ENCODE peak calls at places on chromosomes 12 and 14, in six cellular contexts. One of them, this sample, is unnamed.

GRCh38 chr12:14327717-14328116 is 37.8 kb upstream of the ATF7IP start:
- DNase-seq in spleen: no peak
- DNase-seq in A549: no peak
- DNase-seq in heart left ventricle: no peak
- DNase-seq in ovary: no peak
- DNase-seq in transverse colon: no peak
- DNase-seq in this sample: no peak

GRCh38 chr12:97312570-97313135 is 150.0 kb upstream of the RMST start:
- DNase-seq in spleen: no peak
- DNase-seq in A549: no peak
- DNase-seq in heart left ventricle: no peak
- DNase-seq in ovary: no peak
- DNase-seq in transverse colon: no peak
- DNase-seq in this sample: no peak

GRCh38 chr12:118448341-118448740 is 72.0 kb downstream of the SUDS3 start:
- DNase-seq in spleen: no peak
- DNase-seq in A549: no peak
- DNase-seq in heart left ventricle: no peak
- DNase-seq in ovary: no peak
- DNase-seq in transverse colon: no peak
- DNase-seq in this sample: no peak

GRCh38 chr12:110721570-110721969 is 21.1 kb downstream of the PPP1CC start:
- DNase-seq in spleen: no peak
- DNase-seq in A549: no peak
- DNase-seq in heart left ventricle: no peak
- DNase-seq in ovary: no peak
- DNase-seq in transverse colon: no peak
- DNase-seq in this sample: no peak

GRCh38 chr12:47900480-47901129 is 4.2 kb downstream of the VDR start:
- DNase-seq in spleen: no peak
- DNase-seq in A549: no peak
- DNase-seq in heart left ventricle: no peak
- DNase-seq in ovary: no peak
- DNase-seq in transverse colon: peak; percentile 65
- DNase-seq in this sample: no peak

GRCh38 chr12:13175499-13175898 is 21.0 kb upstream of the EMP1 start:
- DNase-seq in spleen: no peak
- DNase-seq in A549: no peak
- DNase-seq in heart left ventricle: no peak
- DNase-seq in ovary: no peak
- DNase-seq in transverse colon: no peak
- DNase-seq in this sample: no peak

GRCh38 chr12:119157528-119157927 is 21.2 kb upstream of the HSPB8 start:
- DNase-seq in spleen: peak; percentile 68
- DNase-seq in A549: no peak
- DNase-seq in heart left ventricle: peak; percentile 86
- DNase-seq in ovary: no peak
- DNase-seq in transverse colon: no peak
- DNase-seq in this sample: no peak

GRCh38 chr12:52650520-52651081 is 1.4 kb downstream of the KRT2 start:
- DNase-seq in spleen: peak; percentile 60
- DNase-seq in A549: no peak
- DNase-seq in heart left ventricle: no peak
- DNase-seq in ovary: no peak
- DNase-seq in transverse colon: no peak
- DNase-seq in this sample: no peak

GRCh38 chr12:130661501-130662255 is 54.4 kb downstream of the RIMBP2 start:
- DNase-seq in spleen: peak; percentile 15
- DNase-seq in A549: no peak
- DNase-seq in heart left ventricle: no peak
- DNase-seq in ovary: no peak
- DNase-seq in transverse colon: no peak
- DNase-seq in this sample: no peak

GRCh38 chr14:100159107-100159864 is at the start of gene DEGS2:
- DNase-seq in spleen: peak; percentile 89
- DNase-seq in A549: peak; percentile 46
- DNase-seq in heart left ventricle: no peak
- DNase-seq in ovary: no peak
- DNase-seq in transverse colon: peak; percentile 79
- DNase-seq in this sample: no peak

GRCh38 chr12:6231359-6232268 is 31.4 kb downstream of the CD9 start:
- DNase-seq in spleen: no peak
- DNase-seq in A549: no peak
- DNase-seq in heart left ventricle: peak; percentile 48
- DNase-seq in ovary: no peak
- DNase-seq in transverse colon: no peak
- DNase-seq in this sample: no peak

DNA sequence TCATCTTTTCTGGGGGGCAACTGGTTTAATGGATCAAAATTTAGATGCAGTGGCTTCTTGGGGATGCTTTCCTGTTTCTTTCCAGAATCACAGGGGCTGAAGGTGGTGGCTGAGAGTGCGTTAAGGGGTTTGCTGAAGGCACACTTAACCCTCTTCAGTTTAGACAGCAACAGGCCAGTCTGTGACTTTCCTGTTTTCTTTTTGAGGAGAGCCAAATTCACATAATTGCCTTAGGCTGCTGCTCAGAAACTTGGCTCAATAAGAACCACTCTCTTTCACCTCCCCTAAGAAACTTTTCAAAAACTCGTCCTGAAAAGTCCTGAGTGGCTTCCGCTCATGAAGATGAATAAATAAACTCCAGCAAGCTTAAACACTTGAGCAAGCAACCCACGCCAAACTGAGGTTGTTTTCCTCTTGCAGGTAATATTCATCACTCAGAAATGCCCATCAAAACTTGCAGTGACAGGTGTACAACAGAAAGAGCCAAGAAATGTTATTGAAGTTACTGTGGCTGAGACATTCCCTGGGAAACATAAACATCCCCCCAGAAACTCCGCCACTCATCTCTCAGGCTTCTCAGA is 510.4 kb downstream of the TMEM132D start:
- DNase-seq in spleen: no peak
- DNase-seq in A549: no peak
- DNase-seq in heart left ventricle: no peak
- DNase-seq in ovary: no peak
- DNase-seq in transverse colon: no peak
- DNase-seq in this sample: no peak
- TF ChIP-seq CTCF in spleen: no peak
- TF ChIP-seq CTCF in A549: no peak
- TF ChIP-seq CTCF in heart left ventricle: no peak
- TF ChIP-seq CTCF in ovary: no peak
- TF ChIP-seq CTCF in transverse colon: no peak
- TF ChIP-seq CTCF in this sample: no peak

GRCh38 chr12:82438356-82438755 is 80.0 kb downstream of the METTL25 start:
- DNase-seq in spleen: no peak
- DNase-seq in A549: no peak
- DNase-seq in heart left ventricle: no peak
- DNase-seq in ovary: no peak
- DNase-seq in transverse colon: no peak
- DNase-seq in this sample: no peak
- TF ChIP-seq CTCF in spleen: no peak
- TF ChIP-seq CTCF in A549: no peak
- TF ChIP-seq CTCF in heart left ventricle: no peak
- TF ChIP-seq CTCF in ovary: no peak
- TF ChIP-seq CTCF in transverse colon: no peak
- TF ChIP-seq CTCF in this sample: no peak

GRCh38 chr12:2693204-2693860 is 101.4 kb upstream of the FKBP4 start:
- DNase-seq in spleen: no peak
- DNase-seq in A549: no peak
- DNase-seq in heart left ventricle: no peak
- DNase-seq in ovary: no peak
- DNase-seq in transverse colon: no peak
- DNase-seq in this sample: no peak
- TF ChIP-seq CTCF in spleen: no peak
- TF ChIP-seq CTCF in A549: no peak
- TF ChIP-seq CTCF in heart left ventricle: no peak
- TF ChIP-seq CTCF in ovary: no peak
- TF ChIP-seq CTCF in transverse colon: no peak
- TF ChIP-seq CTCF in this sample: no peak

DNA sequence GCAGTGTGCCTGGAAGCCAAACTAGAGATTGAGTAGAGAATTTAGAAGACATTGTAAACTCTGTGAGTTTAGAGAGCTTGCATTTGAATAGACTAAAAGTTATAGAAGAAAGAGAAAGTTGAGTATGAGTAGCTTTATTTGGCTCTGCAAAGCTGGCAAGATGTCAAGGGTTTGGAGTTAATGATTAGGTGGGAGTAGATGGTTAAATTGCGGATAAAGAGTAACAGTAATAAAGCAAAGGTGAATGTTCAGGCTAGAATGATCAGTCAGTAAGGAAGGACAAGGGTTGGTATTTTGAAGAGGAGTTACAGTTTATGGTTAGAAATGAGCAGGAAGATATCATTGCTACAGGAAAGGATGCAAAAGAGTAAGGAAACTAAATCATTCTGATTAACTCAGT is 5.2 kb downstream of the PPM1A start:
- DNase-seq in spleen: no peak
- DNase-seq in A549: no peak
- DNase-seq in heart left ventricle: no peak
- DNase-seq in ovary: no peak
- DNase-seq in transverse colon: peak; percentile 31
- DNase-seq in this sample: no peak
- TF ChIP-seq CTCF in spleen: no peak
- TF ChIP-seq CTCF in A549: no peak
- TF ChIP-seq CTCF in heart left ventricle: no peak
- TF ChIP-seq CTCF in ovary: no peak
- TF ChIP-seq CTCF in transverse colon: no peak
- TF ChIP-seq CTCF in this sample: no peak

GRCh38 chr12:7369274-7369729 is 65.4 kb downstream of the ACSM4 start:
- DNase-seq in spleen: peak; percentile 56
- DNase-seq in A549: no peak
- DNase-seq in heart left ventricle: peak; percentile 77
- DNase-seq in ovary: no peak
- DNase-seq in transverse colon: no peak
- DNase-seq in this sample: no peak

GRCh38 chr12:7376196-7376595 is 67.8 kb downstream of the CD163L1 start:
- DNase-seq in spleen: no peak
- DNase-seq in A549: no peak
- DNase-seq in heart left ventricle: no peak
- DNase-seq in ovary: no peak
- DNase-seq in transverse colon: no peak
- DNase-seq in this sample: no peak

GRCh38 chr12:7373226-7373625 is 69.4 kb downstream of the ACSM4 start:
- DNase-seq in spleen: peak; percentile 45
- DNase-seq in A549: no peak
- DNase-seq in heart left ventricle: no peak
- DNase-seq in ovary: no peak
- DNase-seq in transverse colon: no peak
- DNase-seq in this sample: no peak

GRCh38 chr12:7375145-7375543 is 68.8 kb downstream of the CD163L1 start:
- DNase-seq in spleen: no peak
- DNase-seq in A549: no peak
- DNase-seq in heart left ventricle: no peak
- DNase-seq in ovary: no peak
- DNase-seq in transverse colon: no peak
- DNase-seq in this sample: no peak

DNA sequence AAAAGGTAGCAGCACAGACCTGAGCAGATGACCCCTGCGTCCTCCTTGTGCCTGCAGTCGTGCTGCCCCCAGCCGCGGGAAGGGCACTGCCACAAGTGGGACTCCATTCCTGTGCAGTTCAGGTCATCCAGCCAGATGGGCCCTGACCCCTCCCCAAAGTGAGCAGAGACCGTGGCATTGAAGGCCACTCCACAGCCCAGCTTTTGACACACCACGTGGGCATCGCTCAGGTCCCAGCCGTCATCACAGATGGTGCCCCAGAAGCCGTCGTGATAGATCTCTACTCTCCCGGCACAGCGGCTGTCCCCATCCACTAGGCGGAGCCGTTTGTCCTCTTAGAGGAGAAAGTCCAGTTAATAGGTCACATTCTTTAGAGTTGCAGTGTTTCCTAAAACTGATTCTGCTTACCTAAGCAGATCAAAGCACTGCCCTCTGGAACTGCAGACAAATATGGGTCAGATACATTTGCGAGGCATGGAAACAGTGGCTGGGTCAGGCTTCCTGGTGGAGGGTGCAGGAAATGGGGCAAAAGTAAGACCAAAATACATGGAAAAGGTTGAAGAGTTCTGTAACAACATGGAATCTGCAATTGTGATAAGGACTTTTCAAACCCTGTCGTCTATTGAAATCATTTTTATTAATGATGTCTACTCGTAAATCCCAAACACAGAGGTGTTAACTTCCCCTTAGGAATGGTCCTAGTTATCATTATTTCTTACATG is 69.4 kb downstream of the CD163L1 start:
- DNase-seq in spleen: peak; percentile 78
- DNase-seq in A549: peak; percentile 56
- DNase-seq in heart left ventricle: peak; percentile 55
- DNase-seq in ovary: no peak
- DNase-seq in transverse colon: peak; percentile 42
- DNase-seq in this sample: peak; percentile 53
- TF ChIP-seq CTCF in spleen: no peak
- TF ChIP-seq CTCF in A549: peak; percentile 60
- TF ChIP-seq CTCF in heart left ventricle: no peak
- TF ChIP-seq CTCF in ovary: no peak
- TF ChIP-seq CTCF in transverse colon: peak; percentile 37
- TF ChIP-seq CTCF in this sample: peak; percentile 22

GRCh38 chr12:104823985-104824441 is 134.1 kb downstream of the SLC41A2 start:
- DNase-seq in spleen: peak; percentile 78
- DNase-seq in A549: no peak
- DNase-seq in heart left ventricle: no peak
- DNase-seq in ovary: no peak
- DNase-seq in transverse colon: no peak
- DNase-seq in this sample: no peak

GRCh38 chr12:104828015-104828414 is 130.1 kb downstream of the SLC41A2 start:
- DNase-seq in spleen: no peak
- DNase-seq in A549: no peak
- DNase-seq in heart left ventricle: peak; percentile 52
- DNase-seq in ovary: no peak
- DNase-seq in transverse colon: no peak
- DNase-seq in this sample: no peak

GRCh38 chr12:104827587-104827986 is 130.5 kb downstream of the SLC41A2 start:
- DNase-seq in spleen: no peak
- DNase-seq in A549: no peak
- DNase-seq in heart left ventricle: no peak
- DNase-seq in ovary: no peak
- DNase-seq in transverse colon: no peak
- DNase-seq in this sample: peak; percentile 20

DNA sequence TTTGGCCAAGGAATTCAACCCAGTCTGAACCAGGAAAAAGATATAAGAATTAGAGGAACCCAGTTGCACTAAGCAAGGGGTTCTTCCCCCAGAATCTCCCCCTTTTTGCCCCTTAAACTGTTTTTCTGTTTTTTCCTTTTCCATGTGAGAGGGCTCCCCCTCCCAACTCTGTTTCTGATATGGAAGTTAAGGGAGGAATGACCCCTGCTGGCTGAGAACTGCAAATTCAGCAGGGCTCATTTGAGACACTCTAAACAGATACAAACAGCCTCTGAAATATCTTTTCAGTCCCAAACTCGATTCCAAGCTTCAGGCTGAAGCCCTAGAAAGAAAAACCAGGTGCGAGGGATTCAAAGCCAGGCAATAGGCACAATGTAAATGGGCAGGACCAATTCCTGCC is 132.7 kb downstream of the SLC41A2 start:
- DNase-seq in spleen: no peak
- DNase-seq in A549: no peak
- DNase-seq in heart left ventricle: no peak
- DNase-seq in ovary: no peak
- DNase-seq in transverse colon: no peak
- DNase-seq in this sample: no peak
- TF ChIP-seq CTCF in spleen: peak; percentile 15
- TF ChIP-seq CTCF in A549: peak; percentile 16
- TF ChIP-seq CTCF in heart left ventricle: no peak
- TF ChIP-seq CTCF in ovary: no peak
- TF ChIP-seq CTCF in transverse colon: no peak
- TF ChIP-seq CTCF in this sample: no peak